ENCODE peak calls at places on chromosomes 12 and 14, in ten cellular contexts. W is WTC11, L is neural crest cell, J is germinal center, E is non-pigmented ciliary epithelial cell, F is AG09309, T is fibroblast of pulmonary artery, X is nephron progenitor cell, D is amniotic stem cell, M is A549. O is an unnamed sample.

GRCh38 chr12:32834122-32834521 is 62.5 kb downstream of the PKP2 start:
- DNase-seq in W (no peak), L (no peak), J (no peak), E (no peak), F (no peak), T (no peak), X (no peak), D (no peak), M (no peak), O (no peak)

GRCh38 chr12:99983721-99984258 is 946 bp downstream of the ANKS1B start:
- DNase-seq in W (no peak), L (no peak), J (no peak), E (no peak), F (no peak), T (no peak), X (no peak), D (no peak), M (peak), O (no peak)

GRCh38 chr14:56482306-56482705 is 97.3 kb upstream of the TMEM260 start:
- DNase-seq in W (peak), L (peak), J (peak), E (no peak), F (no peak), T (peak), X (peak), D (no peak), M (peak), O (no peak)

GRCh38 chr12:32819424-32819823 is 63.7 kb upstream of the YARS2 start:
- DNase-seq in W (no peak), L (no peak), J (no peak), E (no peak), F (no peak), T (no peak), X (no peak), D (no peak), M (no peak), O (no peak)

GRCh38 chr12:132178801-132179401 is 34.6 kb downstream of the NOC4L start:
- DNase-seq in W (peak), L (no peak), J (no peak), E (no peak), F (no peak), T (no peak), X (no peak), D (no peak), M (peak), O (peak)

GRCh38 chr12:14207946-14208612 is 157.4 kb upstream of the ATF7IP start:
- DNase-seq in W (no peak), L (no peak), J (no peak), E (no peak), F (no peak), T (no peak), X (no peak), D (no peak), M (no peak), O (no peak)

GRCh38 chr12:53453953-53454640 is 2.2 kb downstream of the PCBP2 start:
- DNase-seq in W (no peak), L (no peak), J (no peak), E (no peak), F (no peak), T (no peak), X (no peak), D (no peak), M (no peak), O (no peak)

GRCh38 chr14:88983755-88984154 is 159.3 kb downstream of the TTC8 start:
- DNase-seq in W (no peak), L (no peak), J (no peak), E (peak), F (peak), T (peak), X (no peak), D (peak), M (peak), O (no peak)

GRCh38 chr12:91181053-91181452 is 1.6 kb downstream of the DCN start:
- DNase-seq in W (no peak), L (no peak), J (no peak), E (no peak), F (no peak), T (peak), X (no peak), D (no peak), M (no peak), O (no peak)

GRCh38 chr14:103023881-103024473 is 33.4 kb downstream of the CDC42BPB start:
- DNase-seq in W (no peak), L (no peak), J (no peak), E (peak), F (no peak), T (peak), X (no peak), D (no peak), M (no peak), O (no peak)